ENCODE peak calls at places on chromosomes 3 and 15, in ten cellular contexts. One of them, this sample, is unnamed.

GRCh38 chr15:39887832-39888231 is 32.2 kb downstream of the GPR176 start:
- DNase-seq in psoas muscle: no peak
- DNase-seq in CD4-positive, alpha-beta T cell: no peak
- DNase-seq in spleen: no peak
- DNase-seq in AG04450: no peak
- DNase-seq in cardiac muscle cell: peak
- DNase-seq in AG10803: peak
- DNase-seq in mucosa of descending colon: no peak
- DNase-seq in nephron progenitor cell: no peak
- DNase-seq in coronary artery: no peak
- DNase-seq in this sample: peak

GRCh38 chr3:138007898-138008297 is 2.1 kb upstream of the CLDN18 start:
- DNase-seq in psoas muscle: no peak
- DNase-seq in CD4-positive, alpha-beta T cell: no peak
- DNase-seq in spleen: no peak
- DNase-seq in AG04450: no peak
- DNase-seq in cardiac muscle cell: no peak
- DNase-seq in AG10803: no peak
- DNase-seq in mucosa of descending colon: no peak
- DNase-seq in nephron progenitor cell: no peak
- DNase-seq in coronary artery: no peak
- DNase-seq in this sample: no peak

GRCh38 chr3:55017876-55018275 is 90.0 kb upstream of the LRTM1 start:
- DNase-seq in psoas muscle: no peak
- DNase-seq in CD4-positive, alpha-beta T cell: no peak
- DNase-seq in spleen: no peak
- DNase-seq in AG04450: no peak
- DNase-seq in cardiac muscle cell: no peak
- DNase-seq in AG10803: peak
- DNase-seq in mucosa of descending colon: no peak
- DNase-seq in nephron progenitor cell: no peak
- DNase-seq in coronary artery: no peak
- DNase-seq in this sample: no peak

GRCh38 chr3:139629033-139629432 is 48.7 kb downstream of the NMNAT3 start:
- DNase-seq in psoas muscle: no peak
- DNase-seq in CD4-positive, alpha-beta T cell: no peak
- DNase-seq in spleen: no peak
- DNase-seq in AG04450: no peak
- DNase-seq in cardiac muscle cell: no peak
- DNase-seq in AG10803: peak
- DNase-seq in mucosa of descending colon: no peak
- DNase-seq in nephron progenitor cell: no peak
- DNase-seq in coronary artery: no peak
- DNase-seq in this sample: no peak

GRCh38 chr3:124768812-124769211 is 38.6 kb downstream of the UMPS start:
- DNase-seq in psoas muscle: no peak
- DNase-seq in CD4-positive, alpha-beta T cell: no peak
- DNase-seq in spleen: peak
- DNase-seq in AG04450: no peak
- DNase-seq in cardiac muscle cell: peak
- DNase-seq in AG10803: no peak
- DNase-seq in mucosa of descending colon: no peak
- DNase-seq in nephron progenitor cell: peak
- DNase-seq in coronary artery: no peak
- DNase-seq in this sample: no peak

GRCh38 chr3:143536817-143537535 is 311.3 kb downstream of the SLC9A9 start:
- DNase-seq in psoas muscle: peak
- DNase-seq in CD4-positive, alpha-beta T cell: no peak
- DNase-seq in spleen: no peak
- DNase-seq in AG04450: no peak
- DNase-seq in cardiac muscle cell: no peak
- DNase-seq in AG10803: peak
- DNase-seq in mucosa of descending colon: peak
- DNase-seq in nephron progenitor cell: no peak
- DNase-seq in coronary artery: no peak
- DNase-seq in this sample: no peak

GRCh38 chr3:11933529-11933928 is 70.7 kb upstream of the SYN2 start:
- DNase-seq in psoas muscle: no peak
- DNase-seq in CD4-positive, alpha-beta T cell: no peak
- DNase-seq in spleen: no peak
- DNase-seq in AG04450: no peak
- DNase-seq in cardiac muscle cell: no peak
- DNase-seq in AG10803: no peak
- DNase-seq in mucosa of descending colon: no peak
- DNase-seq in nephron progenitor cell: no peak
- DNase-seq in coronary artery: peak
- DNase-seq in this sample: no peak

GRCh38 chr3:189406148-189406547 is 225.0 kb upstream of the TP63 start:
- DNase-seq in psoas muscle: no peak
- DNase-seq in CD4-positive, alpha-beta T cell: no peak
- DNase-seq in spleen: no peak
- DNase-seq in AG04450: no peak
- DNase-seq in cardiac muscle cell: no peak
- DNase-seq in AG10803: no peak
- DNase-seq in mucosa of descending colon: no peak
- DNase-seq in nephron progenitor cell: no peak
- DNase-seq in coronary artery: no peak
- DNase-seq in this sample: no peak

GRCh38 chr3:119783883-119784282 is 2.0 kb downstream of the NR1I2 start:
- DNase-seq in psoas muscle: no peak
- DNase-seq in CD4-positive, alpha-beta T cell: no peak
- DNase-seq in spleen: no peak
- DNase-seq in AG04450: no peak
- DNase-seq in cardiac muscle cell: no peak
- DNase-seq in AG10803: no peak
- DNase-seq in mucosa of descending colon: no peak
- DNase-seq in nephron progenitor cell: no peak
- DNase-seq in coronary artery: no peak
- DNase-seq in this sample: no peak

GRCh38 chr3:136263251-136263650 is 13.1 kb downstream of the PCCB start:
- DNase-seq in psoas muscle: no peak
- DNase-seq in CD4-positive, alpha-beta T cell: no peak
- DNase-seq in spleen: no peak
- DNase-seq in AG04450: no peak
- DNase-seq in cardiac muscle cell: no peak
- DNase-seq in AG10803: no peak
- DNase-seq in mucosa of descending colon: no peak
- DNase-seq in nephron progenitor cell: no peak
- DNase-seq in coronary artery: no peak
- DNase-seq in this sample: no peak

GRCh38 chr3:52245322-52246263 is at the start of gene PPM1M:
- DNase-seq in psoas muscle: peak
- DNase-seq in CD4-positive, alpha-beta T cell: peak
- DNase-seq in spleen: peak
- DNase-seq in AG04450: no peak
- DNase-seq in cardiac muscle cell: peak
- DNase-seq in AG10803: peak
- DNase-seq in mucosa of descending colon: peak
- DNase-seq in nephron progenitor cell: peak
- DNase-seq in coronary artery: peak
- DNase-seq in this sample: no peak

GRCh38 chr15:94061041-94061440 is 170.3 kb upstream of the MCTP2 start:
- DNase-seq in psoas muscle: no peak
- DNase-seq in CD4-positive, alpha-beta T cell: no peak
- DNase-seq in spleen: no peak
- DNase-seq in AG04450: no peak
- DNase-seq in cardiac muscle cell: no peak
- DNase-seq in AG10803: peak
- DNase-seq in mucosa of descending colon: no peak
- DNase-seq in nephron progenitor cell: no peak
- DNase-seq in coronary artery: no peak
- DNase-seq in this sample: no peak

GRCh38 chr15:68418611-68419161 is 13.3 kb downstream of the ITGA11 start:
- DNase-seq in psoas muscle: no peak
- DNase-seq in CD4-positive, alpha-beta T cell: no peak
- DNase-seq in spleen: no peak
- DNase-seq in AG04450: peak
- DNase-seq in cardiac muscle cell: no peak
- DNase-seq in AG10803: peak
- DNase-seq in mucosa of descending colon: peak
- DNase-seq in nephron progenitor cell: no peak
- DNase-seq in coronary artery: peak
- DNase-seq in this sample: peak

GRCh38 chr15:45892182-45892581 is 257.4 kb downstream of the SQOR start:
- DNase-seq in psoas muscle: no peak
- DNase-seq in CD4-positive, alpha-beta T cell: no peak
- DNase-seq in spleen: no peak
- DNase-seq in AG04450: no peak
- DNase-seq in cardiac muscle cell: no peak
- DNase-seq in AG10803: peak
- DNase-seq in mucosa of descending colon: no peak
- DNase-seq in nephron progenitor cell: no peak
- DNase-seq in coronary artery: no peak
- DNase-seq in this sample: no peak

GRCh38 chr3:178794711-178795110 is 258.5 kb downstream of the KCNMB2 start:
- DNase-seq in psoas muscle: no peak
- DNase-seq in CD4-positive, alpha-beta T cell: no peak
- DNase-seq in spleen: no peak
- DNase-seq in AG04450: no peak
- DNase-seq in cardiac muscle cell: no peak
- DNase-seq in AG10803: no peak
- DNase-seq in mucosa of descending colon: no peak
- DNase-seq in nephron progenitor cell: no peak
- DNase-seq in coronary artery: no peak
- DNase-seq in this sample: no peak

DNA sequence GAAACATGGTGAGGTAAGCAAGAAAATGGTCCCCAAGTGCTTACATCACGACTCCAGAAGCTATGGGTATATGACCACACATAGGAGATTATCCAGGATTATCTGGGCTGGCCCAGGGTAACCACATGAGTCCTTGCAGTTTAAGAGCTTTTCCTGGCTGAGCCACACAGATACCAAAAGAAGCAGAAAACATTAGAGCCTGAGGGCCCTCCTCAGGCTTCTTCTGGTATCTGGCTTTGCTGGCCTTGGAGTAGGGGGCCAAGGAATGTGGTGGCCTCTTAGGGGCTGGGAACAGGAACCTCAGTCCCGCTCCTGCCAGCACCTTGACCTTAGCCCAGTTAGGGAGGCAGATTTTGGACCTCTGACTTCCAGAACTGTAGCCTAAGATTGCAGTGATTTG is 259.1 kb downstream of the KCNMB2 start:
- DNase-seq in psoas muscle: no peak
- DNase-seq in CD4-positive, alpha-beta T cell: no peak
- DNase-seq in spleen: no peak
- DNase-seq in AG04450: no peak
- DNase-seq in cardiac muscle cell: no peak
- DNase-seq in AG10803: no peak
- DNase-seq in mucosa of descending colon: no peak
- DNase-seq in nephron progenitor cell: no peak
- DNase-seq in coronary artery: no peak
- DNase-seq in this sample: no peak
- TF ChIP-seq CTCF in psoas muscle: no peak
- TF ChIP-seq CTCF in CD4-positive, alpha-beta T cell: no peak
- TF ChIP-seq CTCF in spleen: no peak
- TF ChIP-seq CTCF in AG04450: no peak
- TF ChIP-seq CTCF in cardiac muscle cell: no peak
- TF ChIP-seq CTCF in AG10803: no peak
- TF ChIP-seq CTCF in mucosa of descending colon: no peak
- TF ChIP-seq CTCF in nephron progenitor cell: no peak
- TF ChIP-seq CTCF in coronary artery: no peak
- TF ChIP-seq CTCF in this sample: no peak

DNA sequence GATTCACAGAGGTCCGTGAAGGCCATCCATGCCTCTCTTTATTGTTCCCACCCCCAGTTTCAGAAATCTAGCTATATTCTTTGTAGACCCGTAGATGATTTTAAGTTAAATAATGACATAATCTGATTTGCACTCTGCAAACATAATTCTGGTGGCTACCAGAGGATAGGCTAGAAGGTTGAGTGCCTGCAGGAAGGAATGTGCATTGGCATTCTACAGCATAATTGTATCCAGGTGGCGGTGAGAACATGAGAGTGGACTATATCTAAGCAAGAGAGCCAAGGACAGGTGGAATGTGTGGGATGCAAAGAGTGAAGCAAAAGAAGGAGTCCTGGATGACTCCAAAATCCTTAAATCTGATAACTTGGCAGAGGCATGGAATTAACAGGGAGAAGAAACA is 298.5 kb upstream of the MME start:
- DNase-seq in psoas muscle: no peak
- DNase-seq in CD4-positive, alpha-beta T cell: no peak
- DNase-seq in spleen: no peak
- DNase-seq in AG04450: no peak
- DNase-seq in cardiac muscle cell: no peak
- DNase-seq in AG10803: no peak
- DNase-seq in mucosa of descending colon: no peak
- DNase-seq in nephron progenitor cell: no peak
- DNase-seq in coronary artery: no peak
- DNase-seq in this sample: no peak
- TF ChIP-seq CTCF in psoas muscle: no peak
- TF ChIP-seq CTCF in CD4-positive, alpha-beta T cell: no peak
- TF ChIP-seq CTCF in spleen: no peak
- TF ChIP-seq CTCF in AG04450: peak
- TF ChIP-seq CTCF in cardiac muscle cell: no peak
- TF ChIP-seq CTCF in AG10803: peak
- TF ChIP-seq CTCF in mucosa of descending colon: no peak
- TF ChIP-seq CTCF in nephron progenitor cell: no peak
- TF ChIP-seq CTCF in coronary artery: no peak
- TF ChIP-seq CTCF in this sample: no peak

DNA sequence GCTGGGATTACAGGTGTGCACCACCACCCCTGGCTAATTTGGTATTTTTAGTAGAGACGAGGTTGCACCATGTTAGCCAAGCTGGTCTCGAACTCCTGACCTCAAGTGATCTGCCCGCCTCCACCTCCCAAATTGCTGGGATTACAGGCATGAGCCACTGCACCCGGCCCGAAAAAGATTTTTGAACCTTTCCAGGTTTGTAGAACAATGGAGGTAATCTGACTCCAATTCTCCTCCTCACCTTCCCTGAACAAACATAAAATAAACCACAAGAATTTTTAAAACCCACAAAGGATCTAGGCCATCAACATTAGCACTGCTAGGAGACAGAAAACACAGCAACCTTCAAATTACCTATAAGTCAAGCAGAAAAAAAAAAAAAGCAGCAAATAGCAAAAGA is 32.3 kb downstream of the TFDP2 start:
- DNase-seq in psoas muscle: no peak
- DNase-seq in CD4-positive, alpha-beta T cell: no peak
- DNase-seq in spleen: no peak
- DNase-seq in AG04450: no peak
- DNase-seq in cardiac muscle cell: no peak
- DNase-seq in AG10803: no peak
- DNase-seq in mucosa of descending colon: no peak
- DNase-seq in nephron progenitor cell: no peak
- DNase-seq in coronary artery: no peak
- DNase-seq in this sample: no peak
- TF ChIP-seq CTCF in psoas muscle: no peak
- TF ChIP-seq CTCF in CD4-positive, alpha-beta T cell: no peak
- TF ChIP-seq CTCF in spleen: no peak
- TF ChIP-seq CTCF in AG04450: no peak
- TF ChIP-seq CTCF in cardiac muscle cell: no peak
- TF ChIP-seq CTCF in AG10803: no peak
- TF ChIP-seq CTCF in mucosa of descending colon: no peak
- TF ChIP-seq CTCF in nephron progenitor cell: no peak
- TF ChIP-seq CTCF in coronary artery: no peak
- TF ChIP-seq CTCF in this sample: no peak

DNA sequence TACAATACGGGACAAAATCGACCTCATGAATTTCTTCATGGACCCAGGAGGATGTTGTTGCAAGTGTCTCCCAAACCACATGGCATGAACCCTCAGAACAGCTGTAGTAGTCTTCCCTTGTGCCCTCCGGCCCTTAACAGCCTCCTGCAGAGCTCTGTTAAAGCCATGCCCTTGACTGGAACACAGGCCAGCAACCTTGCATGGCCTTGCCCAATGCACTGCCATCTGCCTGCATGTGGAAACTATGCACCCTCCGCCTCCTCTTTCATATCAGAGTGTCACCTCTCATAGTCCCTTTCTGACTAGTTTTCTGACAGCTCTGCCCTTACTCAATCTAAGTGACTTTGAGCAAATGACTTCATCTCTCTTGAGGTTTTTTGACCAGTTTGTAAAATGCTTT is 39.4 kb upstream of the TRIM71 start:
- DNase-seq in psoas muscle: no peak
- DNase-seq in CD4-positive, alpha-beta T cell: no peak
- DNase-seq in spleen: no peak
- DNase-seq in AG04450: no peak
- DNase-seq in cardiac muscle cell: no peak
- DNase-seq in AG10803: no peak
- DNase-seq in mucosa of descending colon: no peak
- DNase-seq in nephron progenitor cell: no peak
- DNase-seq in coronary artery: no peak
- DNase-seq in this sample: no peak
- TF ChIP-seq CTCF in psoas muscle: no peak
- TF ChIP-seq CTCF in CD4-positive, alpha-beta T cell: no peak
- TF ChIP-seq CTCF in spleen: no peak
- TF ChIP-seq CTCF in AG04450: no peak
- TF ChIP-seq CTCF in cardiac muscle cell: no peak
- TF ChIP-seq CTCF in AG10803: no peak
- TF ChIP-seq CTCF in mucosa of descending colon: no peak
- TF ChIP-seq CTCF in nephron progenitor cell: no peak
- TF ChIP-seq CTCF in coronary artery: no peak
- TF ChIP-seq CTCF in this sample: no peak

This sample was measured in LNCaP clone FGC.